ENCODE peak calls at places on chromosomes 5 and 9, in eight cellular contexts. O is iPS-NIHi11; L is stimulated activated CD8-positive, alpha-beta memory T cell treated with anti-CD3 and anti-CD28 coated beads, Interleukin-15, amount 100 ng/mL, for 24 hours; U is LHCN-M2; T is activated naive CD4-positive, alpha-beta T cell treated with anti-CD3 and anti-CD28 coated beads for 36 hours; Q is left colon; F is OCI-M1; H is amniotic stem cell. J is an unnamed sample.

GRCh38 chr5:123785160-123786001 is 273.4 kb downstream of the CSNK1G3 start:
- DNase-seq in O (peak), L (no peak), U (peak), T (no peak), Q (peak), F (no peak), H (peak), J (no peak)

GRCh38 chr9:25519286-25519685 is 159.0 kb downstream of the TUSC1 start:
- DNase-seq in O (no peak), L (no peak), U (no peak), T (no peak), Q (no peak), F (no peak), H (no peak), J (peak)

GRCh38 chr5:173441053-173441628 is 112.9 kb upstream of the STC2 start:
- DNase-seq in O (no peak), L (no peak), U (no peak), T (no peak), Q (no peak), F (no peak), H (no peak), J (no peak)

GRCh38 chr5:116514521-116514920 is 60.1 kb downstream of the SEMA6A start:
- DNase-seq in O (no peak), L (no peak), U (no peak), T (no peak), Q (no peak), F (no peak), H (no peak), J (no peak)

GRCh38 chr9:15491950-15492349 is 18.8 kb downstream of the PSIP1 start:
- DNase-seq in O (no peak), L (no peak), U (no peak), T (no peak), Q (no peak), F (no peak), H (no peak), J (no peak)

GRCh38 chr5:56900395-56900794 is 9.0 kb upstream of the SETD9 start:
- DNase-seq in O (no peak), L (no peak), U (peak), T (no peak), Q (no peak), F (peak), H (no peak), J (no peak)

GRCh38 chr5:31036407-31036806 is 157.1 kb upstream of the CDH6 start:
- DNase-seq in O (no peak), L (no peak), U (no peak), T (no peak), Q (no peak), F (no peak), H (no peak), J (no peak)

GRCh38 chr5:1184481-1184880 is 16.9 kb upstream of the SLC6A19 start:
- DNase-seq in O (no peak), L (no peak), U (no peak), T (no peak), Q (peak), F (no peak), H (no peak), J (no peak)

GRCh38 chr5:4192111-4192510 is 596.5 kb downstream of the IRX1 start:
- DNase-seq in O (no peak), L (no peak), U (no peak), T (no peak), Q (no peak), F (no peak), H (no peak), J (no peak)

GRCh38 chr9:127612993-127613954 is 1.2 kb downstream of the STXBP1 start:
- DNase-seq in O (peak), L (no peak), U (peak), T (peak), Q (peak), F (no peak), H (peak), J (peak)

GRCh38 chr5:142063878-142064331 is 44.7 kb upstream of the NDFIP1 start:
- DNase-seq in O (peak), L (no peak), U (peak), T (peak), Q (peak), F (no peak), H (no peak), J (peak)

GRCh38 chr5:176850371-176851245 is 40.2 kb downstream of the UNC5A start:
- DNase-seq in O (no peak), L (no peak), U (no peak), T (no peak), Q (no peak), F (no peak), H (no peak), J (no peak)

GRCh38 chr5:179927834-179928233 is 20.1 kb upstream of the TBC1D9B start:
- DNase-seq in O (no peak), L (no peak), U (no peak), T (no peak), Q (no peak), F (no peak), H (no peak), J (no peak)

GRCh38 chr9:127132921-127133647 is 10.6 kb upstream of the ANGPTL2 start:
- DNase-seq in O (peak), L (no peak), U (peak), T (no peak), Q (no peak), F (no peak), H (no peak), J (peak)

GRCh38 chr5:76542236-76542635 is 81.0 kb downstream of the F2RL2 start:
- DNase-seq in O (no peak), L (no peak), U (no peak), T (no peak), Q (no peak), F (no peak), H (no peak), J (no peak)

GRCh38 chr5:131630963-131631350 is 4.1 kb downstream of the RAPGEF6 start:
- DNase-seq in O (no peak), L (no peak), U (no peak), T (no peak), Q (no peak), F (no peak), H (no peak), J (no peak)

GRCh38 chr5:1545798-1546355 is 22.1 kb upstream of the LPCAT1 start:
- DNase-seq in O (no peak), L (no peak), U (peak), T (no peak), Q (no peak), F (no peak), H (no peak), J (no peak)

GRCh38 chr5:68740204-68740910 is 353.5 kb upstream of the SLC30A5 start:
- DNase-seq in O (no peak), L (no peak), U (peak), T (no peak), Q (no peak), F (no peak), H (no peak), J (no peak)

J was measured in mesendoderm.